ENCODE peak calls at places on chromosomes 12 and 14, in five cellular contexts. G is stomach, S is mesenchymal stem cell, D is dorsolateral prefrontal cortex, J is body of pancreas. F is an unnamed sample.

GRCh38 chr14:34254031-34254430 is 208.0 kb downstream of the SPTSSA start:
- DNase-seq in S (no peak), J (no peak), D (no peak), G (no peak), F (no peak)

GRCh38 chr12:97283297-97283696 is 179.3 kb upstream of the RMST start:
- DNase-seq in S (no peak), J (no peak), G (no peak), D (no peak), F (peak; percentile 40)

GRCh38 chr14:30015471-30015870 is 87.8 kb upstream of the PRKD1 start:
- DNase-seq in D (no peak), G (no peak), S (no peak), J (no peak), F (no peak)

GRCh38 chr12:43111608-43112007 is 440.4 kb downstream of the ADAMTS20 start:
- DNase-seq in J (no peak), D (no peak), G (no peak), S (no peak), F (no peak)

GRCh38 chr14:30443368-30444007 is 115.5 kb upstream of the G2E3 start:
- DNase-seq in S (peak; percentile 23), G (no peak), J (no peak), D (no peak), F (peak; percentile 36)

GRCh38 chr14:63292805-63293204 is 25.9 kb downstream of the GPHB5 start:
- DNase-seq in D (no peak), J (no peak), G (no peak), S (no peak), F (no peak)

GRCh38 chr12:5200276-5201087 is 156.8 kb downstream of the KCNA5 start:
- DNase-seq in S (peak; percentile 4), J (peak; percentile 63), D (peak; percentile 46), G (peak; percentile 62), F (peak; percentile 54)

GRCh38 chr12:18345021-18345735 is 83.9 kb downstream of the PIK3C2G start:
- DNase-seq in J (no peak), G (no peak), S (peak; percentile 34), D (no peak), F (no peak)

GRCh38 chr12:15717940-15718567 is 71.1 kb downstream of the EPS8 start:
- DNase-seq in G (no peak), J (no peak), S (no peak), D (no peak), F (no peak)

GRCh38 chr14:53295985-53296582 is 143.0 kb upstream of the DDHD1 start:
- DNase-seq in J (no peak), D (no peak), S (peak; percentile 49), G (no peak), F (peak; percentile 39)

GRCh38 chr12:49232940-49233841 is 31.7 kb upstream of the TUBA1C start:
- DNase-seq in D (peak; percentile 79), G (peak; percentile 37), S (peak; percentile 71), J (peak; percentile 60), F (peak; percentile 91)

GRCh38 chr12:16880864-16881285 is 274.9 kb upstream of the LMO3 start:
- DNase-seq in G (peak; percentile 33), S (no peak), D (no peak), J (peak; percentile 60), F (no peak)

DNA sequence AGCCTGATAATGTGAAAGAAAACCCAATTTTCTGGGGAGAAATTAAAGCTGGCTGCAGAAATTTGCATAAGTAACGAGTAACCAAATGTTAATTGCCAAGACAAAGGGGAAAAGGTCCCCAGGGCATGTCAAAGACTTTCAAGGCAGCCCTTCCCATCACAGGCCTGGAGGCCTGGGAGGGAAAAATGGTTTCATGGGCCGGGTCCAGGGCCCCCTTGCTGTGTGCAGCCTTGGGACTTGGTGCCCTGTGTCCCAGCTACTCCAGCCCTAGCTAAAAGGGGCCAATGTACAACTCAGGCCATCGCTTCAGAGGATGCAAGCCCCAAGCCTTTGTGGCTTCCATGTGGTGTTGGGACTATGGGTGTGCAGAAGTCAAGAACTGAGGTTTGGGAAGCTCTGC is 96.5 kb downstream of the PPP1R12A start:
- DNase-seq in S (no peak), J (no peak), G (no peak), D (no peak), F (no peak)
- H3K4me3 ChIP-seq in S (no peak overlapping the region), J (no peak overlapping the region), G (no peak overlapping the region), D (no peak overlapping the region), F (no peak overlapping the region)

GRCh38 chr12:64826234-64826633 is 1.8 kb downstream of the TBC1D30 start:
- DNase-seq in G (peak; percentile 81), J (peak; percentile 60), D (no peak), S (peak; percentile 43), F (peak; percentile 65)

GRCh38 chr12:64828713-64829112 is 4.3 kb downstream of the TBC1D30 start:
- DNase-seq in J (no peak), D (no peak), G (no peak), S (no peak), F (no peak)

GRCh38 chr12:64824500-64825142 is at the start of gene TBC1D30:
- DNase-seq in S (peak; percentile 14), J (peak; percentile 24), G (no peak), D (peak; percentile 77), F (peak; percentile 42)

GRCh38 chr12:64824130-64824499 is 332 bp upstream of the TBC1D30 start:
- DNase-seq in G (no peak), S (no peak), J (no peak), D (no peak), F (no peak)

DNA sequence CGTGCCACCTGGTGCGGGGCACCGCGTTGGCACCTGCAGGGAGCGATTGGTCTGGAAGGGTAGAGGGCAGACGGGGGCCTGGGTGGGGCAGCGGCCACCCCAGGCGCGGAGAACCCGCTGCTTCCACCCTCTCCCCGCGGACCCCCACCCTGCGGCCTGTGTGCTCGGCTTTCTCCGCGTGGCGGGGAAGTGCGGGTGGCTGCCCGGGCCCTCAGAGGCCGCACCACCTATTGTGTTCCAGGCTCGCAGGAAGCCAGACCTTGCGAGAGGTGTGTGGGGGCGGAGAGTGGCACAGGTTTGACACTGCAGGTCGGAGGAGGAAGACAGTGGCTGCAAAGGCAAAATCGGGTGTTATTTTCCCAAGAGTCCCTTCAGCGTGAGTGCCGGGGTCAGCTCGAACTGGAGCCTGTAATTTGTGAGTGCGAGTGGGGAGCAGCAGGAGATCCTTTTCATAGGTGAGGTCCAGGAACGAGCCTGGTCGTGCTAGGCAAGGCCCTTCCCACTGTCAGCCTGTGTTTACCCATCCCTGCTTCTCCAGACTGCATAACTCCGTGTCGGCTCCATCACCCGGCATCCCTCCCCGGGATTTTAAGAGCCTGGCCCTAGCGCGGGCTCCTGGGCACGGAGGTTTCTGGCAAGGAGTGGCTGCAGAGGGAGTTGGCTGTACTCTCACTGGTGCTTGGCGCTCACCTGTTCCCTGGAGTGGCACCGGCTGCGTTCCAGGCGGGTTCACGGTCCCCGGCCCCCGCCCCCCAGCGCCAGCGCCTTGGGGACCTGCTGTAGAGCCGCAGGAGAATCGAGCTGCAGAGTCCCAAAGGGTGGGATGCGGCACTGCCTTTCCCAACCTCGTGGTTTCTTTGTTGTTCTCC is 930 bp downstream of the TBC1D30 start:
- DNase-seq in J (no peak), S (no peak), D (peak; percentile 48), G (peak; percentile 25), F (no peak)
- H3K4me3 ChIP-seq in J (no peak overlapping the region), S (peak overlapping the region; percentile 82), D (peak overlapping the region; percentile 70), G (peak overlapping the region; percentile 65), F (no peak overlapping the region)

GRCh38 chr12:53468286-53468685 is 16.4 kb downstream of the PCBP2 start:
- DNase-seq in D (no peak), J (no peak), S (no peak), G (no peak), F (no peak)

GRCh38 chr12:53467880-53468279 is 16.0 kb downstream of the PCBP2 start:
- DNase-seq in G (no peak), J (no peak), D (no peak), S (no peak), F (no peak)

GRCh38 chr12:53474819-53475218 is 22.9 kb downstream of the PCBP2 start:
- DNase-seq in G (no peak), S (no peak), J (no peak), D (no peak), F (no peak)

GRCh38 chr12:53474077-53474476 is 22.2 kb downstream of the PCBP2 start:
- DNase-seq in S (no peak), J (no peak), D (no peak), G (no peak), F (no peak)

DNA sequence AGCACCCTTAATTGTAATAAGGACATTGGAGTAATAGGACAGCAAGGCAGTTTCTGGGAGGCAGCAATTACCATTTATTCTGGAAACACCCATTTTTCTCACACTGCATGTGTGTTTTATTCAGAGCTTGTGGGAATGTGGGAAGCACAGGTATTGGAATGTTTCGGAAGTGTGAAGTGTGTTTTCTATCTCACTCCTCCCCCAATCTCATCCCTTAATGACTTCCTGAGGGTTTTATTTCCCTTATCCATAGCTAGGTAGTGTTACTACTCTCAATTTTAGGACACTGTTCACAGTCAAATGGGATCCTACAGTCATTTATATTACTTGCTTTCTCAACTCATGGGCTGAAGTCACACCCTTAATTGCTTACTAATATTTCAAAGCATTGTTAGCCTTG is 20.3 kb downstream of the PCBP2 start:
- DNase-seq in D (no peak), J (no peak), G (no peak), S (no peak), F (no peak)
- H3K4me3 ChIP-seq in D (no peak overlapping the region), J (no peak overlapping the region), G (no peak overlapping the region), S (no peak overlapping the region), F (no peak overlapping the region)

GRCh38 chr12:70910666-70911065 is 9.9 kb downstream of the PTPRR start:
- DNase-seq in S (no peak), G (no peak), D (no peak), J (no peak), F (no peak)
- H3K4me3 ChIP-seq in S (no peak overlapping the region), G (no peak overlapping the region), D (no peak overlapping the region), J (no peak overlapping the region), F (no peak overlapping the region)

DNA sequence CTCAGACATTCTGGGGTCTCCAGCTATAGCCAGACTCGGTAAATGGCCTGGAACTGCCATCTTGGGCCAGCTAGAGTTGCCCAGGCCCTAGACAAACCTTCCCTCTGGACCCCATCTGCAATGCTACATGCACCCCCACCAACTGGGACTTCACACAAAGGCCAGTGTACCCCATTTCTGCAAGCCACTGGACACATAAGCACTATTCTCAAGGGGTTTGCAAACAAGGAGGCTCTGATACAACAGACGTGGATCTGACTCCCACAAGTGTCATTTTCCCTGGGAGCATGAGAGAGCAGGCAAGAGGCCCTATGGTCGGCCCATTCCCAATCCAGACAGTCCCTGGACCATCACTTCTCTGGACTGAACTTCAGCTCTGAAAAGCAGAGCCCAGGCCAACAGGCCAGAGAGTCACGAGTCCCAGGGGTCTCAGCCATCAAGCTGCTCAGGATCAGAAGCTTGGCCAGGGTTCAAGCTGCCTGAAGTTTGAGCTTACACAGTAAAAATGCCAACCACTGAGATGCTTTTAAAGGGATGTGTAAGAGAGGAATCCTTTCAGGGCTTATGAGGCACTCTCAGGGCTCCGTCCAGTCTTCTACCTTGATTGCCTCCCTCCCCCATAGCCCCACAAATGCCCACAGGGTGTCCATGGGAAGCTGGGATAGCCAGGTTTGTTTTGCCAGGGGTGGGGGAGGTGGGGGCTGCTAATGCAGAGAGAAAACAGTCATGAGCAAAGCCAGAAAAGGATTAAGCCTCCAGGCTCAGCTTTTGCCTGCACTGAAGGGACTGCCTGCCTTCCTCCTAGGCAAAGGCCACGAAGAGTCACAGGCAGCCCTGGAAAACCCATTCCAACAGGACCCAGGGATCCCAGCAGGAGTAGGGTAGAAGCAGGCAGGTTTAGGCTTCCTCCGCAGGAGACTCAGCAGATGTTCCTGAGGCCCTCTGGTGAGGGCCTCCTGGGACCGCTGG is 31.7 kb upstream of the PNMA1 start:
- DNase-seq in S (no peak), J (no peak), D (no peak), G (no peak), F (no peak)
- H3K4me3 ChIP-seq in S (no peak overlapping the region), J (no peak overlapping the region), D (no peak overlapping the region), G (no peak overlapping the region), F (no peak overlapping the region)

F was measured in NB4.